ENCODE peak calls at places on chromosome 13, in four cellular contexts. K is skeletal muscle cell, A is HS-5, X is BJ. Q is an unnamed sample.

GRCh38 chr13:100209857-100210580 is 121.1 kb downstream of the PCCA start:
- DNase-seq in X (peak; percentile 50), A (peak; percentile 40), K (no peak), Q (no peak)

GRCh38 chr13:20414475-20415287 is 111.0 kb downstream of the CRYL1 start:
- DNase-seq in X (no peak), A (no peak), K (no peak), Q (no peak)

GRCh38 chr13:93847162-93847561 is 620.6 kb downstream of the GPC6 start:
- DNase-seq in K (peak; percentile 48), X (peak; percentile 16), A (no peak), Q (peak; percentile 43)

GRCh38 chr13:63696055-63696454 is 2280.4 kb upstream of the PCDH20 start:
- DNase-seq in K (peak; percentile 27), A (peak; percentile 3), X (peak; percentile 54), Q (no peak)

GRCh38 chr13:91922969-91923592 is 524.7 kb downstream of the GPC5 start:
- DNase-seq in K (no peak), A (no peak), X (no peak), Q (no peak)

GRCh38 chr13:97904059-97904458 is 49.4 kb upstream of the IPO5 start:
- DNase-seq in A (no peak), K (no peak), X (no peak), Q (no peak)

GRCh38 chr13:110233181-110233641 is 73.7 kb downstream of the COL4A1 start:
- DNase-seq in A (peak; percentile 67), K (peak; percentile 87), X (peak; percentile 72), Q (peak; percentile 47)

GRCh38 chr13:111947026-111947810 is 119.7 kb upstream of the SOX1 start:
- DNase-seq in K (no peak), X (no peak), A (no peak), Q (no peak)

GRCh38 chr13:112720251-112720650 is 30.4 kb downstream of the ATP11A start:
- DNase-seq in X (no peak), K (no peak), A (no peak), Q (no peak)

GRCh38 chr13:30869491-30869890 is 36.6 kb upstream of the MEDAG start:
- DNase-seq in A (no peak), K (no peak), X (no peak), Q (no peak)

GRCh38 chr13:102295316-102296048 is 106.4 kb downstream of the FGF14 start:
- DNase-seq in A (no peak), K (peak; percentile 85), X (peak; percentile 43), Q (no peak)

GRCh38 chr13:28531195-28531955 is 36.4 kb upstream of the FLT1 start:
- DNase-seq in X (no peak), K (no peak), A (no peak), Q (no peak)

GRCh38 chr13:49517461-49517860 is 21.7 kb downstream of the PHF11 start:
- DNase-seq in X (no peak), K (no peak), A (no peak), Q (no peak)

GRCh38 chr13:98300956-98301641 is 124.0 kb upstream of the RNF113B start:
- DNase-seq in K (no peak), X (no peak), A (no peak), Q (no peak)

GRCh38 chr13:31053098-31053497 is 108.6 kb downstream of the HSPH1 start:
- DNase-seq in A (no peak), K (no peak), X (no peak), Q (no peak)

GRCh38 chr13:60351816-60352215 is 45.2 kb upstream of the TDRD3 start:
- DNase-seq in K (no peak), A (peak; percentile 4), X (no peak), Q (no peak)

GRCh38 chr13:107461751-107462150 is 753.6 kb downstream of the LIG4 start:
- DNase-seq in A (no peak), K (no peak), X (no peak), Q (no peak)

GRCh38 chr13:84430441-84430840 is 548.2 kb upstream of the SLITRK1 start:
- DNase-seq in X (no peak), A (no peak), K (no peak), Q (no peak)

Q was measured in AG09309.